ENCODE peak calls at places on chromosome 2, in ten cellular contexts. One of them, this sample, is unnamed.

GRCh38 chr2:32900246-32901000 is 46.3 kb upstream of the LTBP1 start:
- DNase-seq in RWPE2: no peak
- DNase-seq in AG20443: no peak
- DNase-seq in Peyer's patch: no peak
- DNase-seq in Kasumi-1: no peak
- DNase-seq in GM13976: no peak
- DNase-seq in stimulated activated CD8-positive, alpha-beta memory T cell treated with anti-CD3 and anti-CD28 coated beads, Interleukin-7, amount 100 ng/mL, for 1 hour: no peak
- DNase-seq in RCC 7860: no peak
- DNase-seq in kidney glomerular epithelial cell: no peak
- DNase-seq in type B pancreatic cell: no peak
- DNase-seq in this sample: no peak

GRCh38 chr2:231640646-231641111 is 48.0 kb downstream of the TEX44 start:
- DNase-seq in RWPE2: no peak
- DNase-seq in AG20443: peak; percentile 61
- DNase-seq in Peyer's patch: peak; percentile 56
- DNase-seq in Kasumi-1: peak; percentile 30
- DNase-seq in GM13976: no peak
- DNase-seq in stimulated activated CD8-positive, alpha-beta memory T cell treated with anti-CD3 and anti-CD28 coated beads, Interleukin-7, amount 100 ng/mL, for 1 hour: no peak
- DNase-seq in RCC 7860: no peak
- DNase-seq in kidney glomerular epithelial cell: no peak
- DNase-seq in type B pancreatic cell: no peak
- DNase-seq in this sample: no peak

GRCh38 chr2:32743480-32744236 is 115.8 kb downstream of the TTC27 start:
- DNase-seq in RWPE2: no peak
- DNase-seq in AG20443: no peak
- DNase-seq in Peyer's patch: no peak
- DNase-seq in Kasumi-1: no peak
- DNase-seq in GM13976: peak; percentile 45
- DNase-seq in stimulated activated CD8-positive, alpha-beta memory T cell treated with anti-CD3 and anti-CD28 coated beads, Interleukin-7, amount 100 ng/mL, for 1 hour: no peak
- DNase-seq in RCC 7860: no peak
- DNase-seq in kidney glomerular epithelial cell: peak; percentile 28
- DNase-seq in type B pancreatic cell: no peak
- DNase-seq in this sample: no peak

GRCh38 chr2:237222178-237222577 is 136.5 kb downstream of the COPS8 start:
- DNase-seq in RWPE2: no peak
- DNase-seq in AG20443: peak; percentile 65
- DNase-seq in Peyer's patch: no peak
- DNase-seq in Kasumi-1: no peak
- DNase-seq in GM13976: no peak
- DNase-seq in stimulated activated CD8-positive, alpha-beta memory T cell treated with anti-CD3 and anti-CD28 coated beads, Interleukin-7, amount 100 ng/mL, for 1 hour: no peak
- DNase-seq in RCC 7860: peak; percentile 40
- DNase-seq in kidney glomerular epithelial cell: no peak
- DNase-seq in type B pancreatic cell: no peak
- DNase-seq in this sample: no peak

GRCh38 chr2:11540148-11540995 is 6.5 kb downstream of the GREB1 start:
- DNase-seq in RWPE2: no peak
- DNase-seq in AG20443: no peak
- DNase-seq in Peyer's patch: no peak
- DNase-seq in Kasumi-1: no peak
- DNase-seq in GM13976: no peak
- DNase-seq in stimulated activated CD8-positive, alpha-beta memory T cell treated with anti-CD3 and anti-CD28 coated beads, Interleukin-7, amount 100 ng/mL, for 1 hour: no peak
- DNase-seq in RCC 7860: no peak
- DNase-seq in kidney glomerular epithelial cell: no peak
- DNase-seq in type B pancreatic cell: peak; percentile 36
- DNase-seq in this sample: no peak

GRCh38 chr2:60249879-60250278 is 303.6 kb downstream of the BCL11A start:
- DNase-seq in RWPE2: no peak
- DNase-seq in AG20443: no peak
- DNase-seq in Peyer's patch: no peak
- DNase-seq in Kasumi-1: no peak
- DNase-seq in GM13976: no peak
- DNase-seq in stimulated activated CD8-positive, alpha-beta memory T cell treated with anti-CD3 and anti-CD28 coated beads, Interleukin-7, amount 100 ng/mL, for 1 hour: no peak
- DNase-seq in RCC 7860: no peak
- DNase-seq in kidney glomerular epithelial cell: no peak
- DNase-seq in type B pancreatic cell: no peak
- DNase-seq in this sample: no peak

GRCh38 chr2:237551071-237551574 is 15.3 kb upstream of the PRLH start:
- DNase-seq in RWPE2: no peak
- DNase-seq in AG20443: no peak
- DNase-seq in Peyer's patch: no peak
- DNase-seq in Kasumi-1: no peak
- DNase-seq in GM13976: no peak
- DNase-seq in stimulated activated CD8-positive, alpha-beta memory T cell treated with anti-CD3 and anti-CD28 coated beads, Interleukin-7, amount 100 ng/mL, for 1 hour: no peak
- DNase-seq in RCC 7860: no peak
- DNase-seq in kidney glomerular epithelial cell: no peak
- DNase-seq in type B pancreatic cell: no peak
- DNase-seq in this sample: no peak

GRCh38 chr2:85537600-85538506 is 1.1 kb upstream of the MAT2A start:
- DNase-seq in RWPE2: no peak
- DNase-seq in AG20443: peak; percentile 26
- DNase-seq in Peyer's patch: peak; percentile 79
- DNase-seq in Kasumi-1: peak; percentile 68
- DNase-seq in GM13976: peak; percentile 41
- DNase-seq in stimulated activated CD8-positive, alpha-beta memory T cell treated with anti-CD3 and anti-CD28 coated beads, Interleukin-7, amount 100 ng/mL, for 1 hour: no peak
- DNase-seq in RCC 7860: peak; percentile 27
- DNase-seq in kidney glomerular epithelial cell: peak; percentile 30
- DNase-seq in type B pancreatic cell: no peak
- DNase-seq in this sample: peak; percentile 28

GRCh38 chr2:181396575-181397062 is 60.6 kb upstream of the ITGA4 start:
- DNase-seq in RWPE2: no peak
- DNase-seq in AG20443: peak; percentile 15
- DNase-seq in Peyer's patch: no peak
- DNase-seq in Kasumi-1: no peak
- DNase-seq in GM13976: no peak
- DNase-seq in stimulated activated CD8-positive, alpha-beta memory T cell treated with anti-CD3 and anti-CD28 coated beads, Interleukin-7, amount 100 ng/mL, for 1 hour: no peak
- DNase-seq in RCC 7860: no peak
- DNase-seq in kidney glomerular epithelial cell: no peak
- DNase-seq in type B pancreatic cell: no peak
- DNase-seq in this sample: no peak

GRCh38 chr2:219029829-219030165 is 11.5 kb downstream of the CFAP65 start:
- DNase-seq in RWPE2: no peak
- DNase-seq in AG20443: peak; percentile 92
- DNase-seq in Peyer's patch: peak; percentile 91
- DNase-seq in Kasumi-1: peak; percentile 37
- DNase-seq in GM13976: peak; percentile 92
- DNase-seq in stimulated activated CD8-positive, alpha-beta memory T cell treated with anti-CD3 and anti-CD28 coated beads, Interleukin-7, amount 100 ng/mL, for 1 hour: peak; percentile 46
- DNase-seq in RCC 7860: peak; percentile 58
- DNase-seq in kidney glomerular epithelial cell: peak; percentile 68
- DNase-seq in type B pancreatic cell: peak; percentile 84
- DNase-seq in this sample: peak; percentile 62

GRCh38 chr2:61436092-61436491 is 34.8 kb downstream of the USP34 start:
- DNase-seq in RWPE2: no peak
- DNase-seq in AG20443: no peak
- DNase-seq in Peyer's patch: no peak
- DNase-seq in Kasumi-1: no peak
- DNase-seq in GM13976: no peak
- DNase-seq in stimulated activated CD8-positive, alpha-beta memory T cell treated with anti-CD3 and anti-CD28 coated beads, Interleukin-7, amount 100 ng/mL, for 1 hour: no peak
- DNase-seq in RCC 7860: peak; percentile 47
- DNase-seq in kidney glomerular epithelial cell: no peak
- DNase-seq in type B pancreatic cell: no peak
- DNase-seq in this sample: no peak

GRCh38 chr2:128273469-128274081 is 45.1 kb downstream of the HS6ST1 start:
- DNase-seq in RWPE2: no peak
- DNase-seq in AG20443: no peak
- DNase-seq in Peyer's patch: peak; percentile 47
- DNase-seq in Kasumi-1: no peak
- DNase-seq in GM13976: no peak
- DNase-seq in stimulated activated CD8-positive, alpha-beta memory T cell treated with anti-CD3 and anti-CD28 coated beads, Interleukin-7, amount 100 ng/mL, for 1 hour: peak; percentile 11
- DNase-seq in RCC 7860: no peak
- DNase-seq in kidney glomerular epithelial cell: no peak
- DNase-seq in type B pancreatic cell: no peak
- DNase-seq in this sample: no peak

GRCh38 chr2:20494246-20494645 is 47.4 kb downstream of the RHOB start:
- DNase-seq in RWPE2: no peak
- DNase-seq in AG20443: no peak
- DNase-seq in Peyer's patch: no peak
- DNase-seq in Kasumi-1: no peak
- DNase-seq in GM13976: no peak
- DNase-seq in stimulated activated CD8-positive, alpha-beta memory T cell treated with anti-CD3 and anti-CD28 coated beads, Interleukin-7, amount 100 ng/mL, for 1 hour: no peak
- DNase-seq in RCC 7860: no peak
- DNase-seq in kidney glomerular epithelial cell: no peak
- DNase-seq in type B pancreatic cell: no peak
- DNase-seq in this sample: no peak

GRCh38 chr2:30481323-30481800 is 34.3 kb downstream of the LCLAT1 start:
- DNase-seq in RWPE2: no peak
- DNase-seq in AG20443: no peak
- DNase-seq in Peyer's patch: peak; percentile 51
- DNase-seq in Kasumi-1: peak; percentile 74
- DNase-seq in GM13976: no peak
- DNase-seq in stimulated activated CD8-positive, alpha-beta memory T cell treated with anti-CD3 and anti-CD28 coated beads, Interleukin-7, amount 100 ng/mL, for 1 hour: no peak
- DNase-seq in RCC 7860: no peak
- DNase-seq in kidney glomerular epithelial cell: no peak
- DNase-seq in type B pancreatic cell: no peak
- DNase-seq in this sample: no peak

GRCh38 chr2:61368687-61369665 is 101.9 kb downstream of the USP34 start:
- DNase-seq in RWPE2: no peak
- DNase-seq in AG20443: no peak
- DNase-seq in Peyer's patch: no peak
- DNase-seq in Kasumi-1: no peak
- DNase-seq in GM13976: peak; percentile 23
- DNase-seq in stimulated activated CD8-positive, alpha-beta memory T cell treated with anti-CD3 and anti-CD28 coated beads, Interleukin-7, amount 100 ng/mL, for 1 hour: no peak
- DNase-seq in RCC 7860: no peak
- DNase-seq in kidney glomerular epithelial cell: no peak
- DNase-seq in type B pancreatic cell: no peak
- DNase-seq in this sample: no peak

GRCh38 chr2:168515502-168515901 is 59.4 kb downstream of the CERS6 start:
- DNase-seq in RWPE2: no peak
- DNase-seq in AG20443: peak; percentile 77
- DNase-seq in Peyer's patch: no peak
- DNase-seq in Kasumi-1: no peak
- DNase-seq in GM13976: no peak
- DNase-seq in stimulated activated CD8-positive, alpha-beta memory T cell treated with anti-CD3 and anti-CD28 coated beads, Interleukin-7, amount 100 ng/mL, for 1 hour: no peak
- DNase-seq in RCC 7860: no peak
- DNase-seq in kidney glomerular epithelial cell: no peak
- DNase-seq in type B pancreatic cell: no peak
- DNase-seq in this sample: no peak

GRCh38 chr2:26243643-26244478 is 571 bp downstream of the HADHA start:
- DNase-seq in RWPE2: no peak
- DNase-seq in AG20443: peak; percentile 7
- DNase-seq in Peyer's patch: no peak
- DNase-seq in Kasumi-1: peak; percentile 13
- DNase-seq in GM13976: peak; percentile 40
- DNase-seq in stimulated activated CD8-positive, alpha-beta memory T cell treated with anti-CD3 and anti-CD28 coated beads, Interleukin-7, amount 100 ng/mL, for 1 hour: no peak
- DNase-seq in RCC 7860: no peak
- DNase-seq in kidney glomerular epithelial cell: peak; percentile 24
- DNase-seq in type B pancreatic cell: no peak
- DNase-seq in this sample: no peak

GRCh38 chr2:9234680-9235387 is 28.2 kb downstream of the ASAP2 start:
- DNase-seq in RWPE2: peak; percentile 91
- DNase-seq in AG20443: peak; percentile 64
- DNase-seq in Peyer's patch: peak; percentile 63
- DNase-seq in Kasumi-1: peak; percentile 16
- DNase-seq in GM13976: no peak
- DNase-seq in stimulated activated CD8-positive, alpha-beta memory T cell treated with anti-CD3 and anti-CD28 coated beads, Interleukin-7, amount 100 ng/mL, for 1 hour: no peak
- DNase-seq in RCC 7860: peak; percentile 100
- DNase-seq in kidney glomerular epithelial cell: peak; percentile 99
- DNase-seq in type B pancreatic cell: no peak
- DNase-seq in this sample: no peak

GRCh38 chr2:54666131-54666637 is 57.3 kb upstream of the EML6 start:
- DNase-seq in RWPE2: no peak
- DNase-seq in AG20443: peak; percentile 82
- DNase-seq in Peyer's patch: no peak
- DNase-seq in Kasumi-1: no peak
- DNase-seq in GM13976: no peak
- DNase-seq in stimulated activated CD8-positive, alpha-beta memory T cell treated with anti-CD3 and anti-CD28 coated beads, Interleukin-7, amount 100 ng/mL, for 1 hour: no peak
- DNase-seq in RCC 7860: no peak
- DNase-seq in kidney glomerular epithelial cell: no peak
- DNase-seq in type B pancreatic cell: no peak
- DNase-seq in this sample: no peak

GRCh38 chr2:5938566-5938896 is 246.3 kb downstream of the SOX11 start:
- DNase-seq in RWPE2: no peak
- DNase-seq in AG20443: no peak
- DNase-seq in Peyer's patch: no peak
- DNase-seq in Kasumi-1: no peak
- DNase-seq in GM13976: no peak
- DNase-seq in stimulated activated CD8-positive, alpha-beta memory T cell treated with anti-CD3 and anti-CD28 coated beads, Interleukin-7, amount 100 ng/mL, for 1 hour: no peak
- DNase-seq in RCC 7860: no peak
- DNase-seq in kidney glomerular epithelial cell: no peak
- DNase-seq in type B pancreatic cell: no peak
- DNase-seq in this sample: no peak

GRCh38 chr2:44801676-44802408 is 139.7 kb upstream of the SIX3 start:
- DNase-seq in RWPE2: no peak
- DNase-seq in AG20443: no peak
- DNase-seq in Peyer's patch: no peak
- DNase-seq in Kasumi-1: no peak
- DNase-seq in GM13976: no peak
- DNase-seq in stimulated activated CD8-positive, alpha-beta memory T cell treated with anti-CD3 and anti-CD28 coated beads, Interleukin-7, amount 100 ng/mL, for 1 hour: no peak
- DNase-seq in RCC 7860: no peak
- DNase-seq in kidney glomerular epithelial cell: no peak
- DNase-seq in type B pancreatic cell: no peak
- DNase-seq in this sample: no peak

GRCh38 chr2:101307503-101307902 is 998 bp downstream of the RNF149 start:
- DNase-seq in RWPE2: no peak
- DNase-seq in AG20443: no peak
- DNase-seq in Peyer's patch: no peak
- DNase-seq in Kasumi-1: no peak
- DNase-seq in GM13976: no peak
- DNase-seq in stimulated activated CD8-positive, alpha-beta memory T cell treated with anti-CD3 and anti-CD28 coated beads, Interleukin-7, amount 100 ng/mL, for 1 hour: no peak
- DNase-seq in RCC 7860: no peak
- DNase-seq in kidney glomerular epithelial cell: no peak
- DNase-seq in type B pancreatic cell: no peak
- DNase-seq in this sample: no peak

GRCh38 chr2:26184555-26185303 is 11.8 kb downstream of the GAREM2 start:
- DNase-seq in RWPE2: no peak
- DNase-seq in AG20443: peak; percentile 98
- DNase-seq in Peyer's patch: peak; percentile 93
- DNase-seq in Kasumi-1: peak; percentile 78
- DNase-seq in GM13976: peak; percentile 93
- DNase-seq in stimulated activated CD8-positive, alpha-beta memory T cell treated with anti-CD3 and anti-CD28 coated beads, Interleukin-7, amount 100 ng/mL, for 1 hour: peak; percentile 75
- DNase-seq in RCC 7860: peak; percentile 29
- DNase-seq in kidney glomerular epithelial cell: peak; percentile 55
- DNase-seq in type B pancreatic cell: no peak
- DNase-seq in this sample: peak; percentile 82

GRCh38 chr2:191012845-191013616 is 940 bp downstream of the STAT1 start:
- DNase-seq in RWPE2: no peak
- DNase-seq in AG20443: no peak
- DNase-seq in Peyer's patch: no peak
- DNase-seq in Kasumi-1: no peak
- DNase-seq in GM13976: no peak
- DNase-seq in stimulated activated CD8-positive, alpha-beta memory T cell treated with anti-CD3 and anti-CD28 coated beads, Interleukin-7, amount 100 ng/mL, for 1 hour: no peak
- DNase-seq in RCC 7860: no peak
- DNase-seq in kidney glomerular epithelial cell: no peak
- DNase-seq in type B pancreatic cell: no peak
- DNase-seq in this sample: no peak

GRCh38 chr2:68774569-68775271 is 40.1 kb downstream of the ARHGAP25 start:
- DNase-seq in RWPE2: no peak
- DNase-seq in AG20443: no peak
- DNase-seq in Peyer's patch: peak; percentile 95
- DNase-seq in Kasumi-1: peak; percentile 96
- DNase-seq in GM13976: peak; percentile 89
- DNase-seq in stimulated activated CD8-positive, alpha-beta memory T cell treated with anti-CD3 and anti-CD28 coated beads, Interleukin-7, amount 100 ng/mL, for 1 hour: no peak
- DNase-seq in RCC 7860: no peak
- DNase-seq in kidney glomerular epithelial cell: peak; percentile 6
- DNase-seq in type B pancreatic cell: no peak
- DNase-seq in this sample: peak; percentile 52

GRCh38 chr2:175398848-175399247 is 217.3 kb upstream of the ATP5MC3 start:
- DNase-seq in RWPE2: no peak
- DNase-seq in AG20443: no peak
- DNase-seq in Peyer's patch: no peak
- DNase-seq in Kasumi-1: no peak
- DNase-seq in GM13976: no peak
- DNase-seq in stimulated activated CD8-positive, alpha-beta memory T cell treated with anti-CD3 and anti-CD28 coated beads, Interleukin-7, amount 100 ng/mL, for 1 hour: no peak
- DNase-seq in RCC 7860: no peak
- DNase-seq in kidney glomerular epithelial cell: no peak
- DNase-seq in type B pancreatic cell: no peak
- DNase-seq in this sample: no peak